ENCODE peak calls at places on chromosome 6, in nine cellular contexts. One of them, this sample, is unnamed.

GRCh38 chr6:43722920-43723565 is 35.5 kb upstream of the MRPS18A start:
- ATAC-seq in foreskin keratinocyte: no peak
- ATAC-seq in pancreas: no peak
- ATAC-seq in HCT116: no peak
- ATAC-seq in gastroesophageal sphincter: no peak
- ATAC-seq in activated T-cell treated with anti-CD3 and anti-CD28 coated beads, Interleukin-2, amount 50 U/mL, for 4 hours: no peak
- ATAC-seq in left ventricle myocardium superior: no peak
- ATAC-seq in activated naive CD8-positive, alpha-beta T cell treated with anti-CD3 and anti-CD28 coated beads, Interleukin-2, amount 50 U/mL, for 24 hours: no peak
- ATAC-seq in Panc1: no peak
- ATAC-seq in this sample: no peak

GRCh38 chr6:52233975-52234823 is 10.1 kb downstream of the IL17F start:
- ATAC-seq in foreskin keratinocyte: peak; percentile 97
- ATAC-seq in pancreas: peak; percentile 95
- ATAC-seq in HCT116: peak; percentile 99
- ATAC-seq in gastroesophageal sphincter: peak; percentile 36
- ATAC-seq in activated T-cell treated with anti-CD3 and anti-CD28 coated beads, Interleukin-2, amount 50 U/mL, for 4 hours: peak; percentile 39
- ATAC-seq in left ventricle myocardium superior: no peak
- ATAC-seq in activated naive CD8-positive, alpha-beta T cell treated with anti-CD3 and anti-CD28 coated beads, Interleukin-2, amount 50 U/mL, for 24 hours: peak; percentile 82
- ATAC-seq in Panc1: peak; percentile 98
- ATAC-seq in this sample: peak; percentile 85

GRCh38 chr6:148261470-148261869 is 81.2 kb upstream of the SASH1 start:
- ATAC-seq in foreskin keratinocyte: no peak
- ATAC-seq in pancreas: no peak
- ATAC-seq in HCT116: no peak
- ATAC-seq in gastroesophageal sphincter: no peak
- ATAC-seq in activated T-cell treated with anti-CD3 and anti-CD28 coated beads, Interleukin-2, amount 50 U/mL, for 4 hours: no peak
- ATAC-seq in left ventricle myocardium superior: no peak
- ATAC-seq in activated naive CD8-positive, alpha-beta T cell treated with anti-CD3 and anti-CD28 coated beads, Interleukin-2, amount 50 U/mL, for 24 hours: no peak
- ATAC-seq in Panc1: no peak
- ATAC-seq in this sample: no peak

GRCh38 chr6:128600397-128600951 is 80.1 kb upstream of the PTPRK start:
- ATAC-seq in foreskin keratinocyte: peak; percentile 82
- ATAC-seq in pancreas: peak; percentile 25
- ATAC-seq in HCT116: peak; percentile 54
- ATAC-seq in gastroesophageal sphincter: no peak
- ATAC-seq in activated T-cell treated with anti-CD3 and anti-CD28 coated beads, Interleukin-2, amount 50 U/mL, for 4 hours: no peak
- ATAC-seq in left ventricle myocardium superior: peak; percentile 38
- ATAC-seq in activated naive CD8-positive, alpha-beta T cell treated with anti-CD3 and anti-CD28 coated beads, Interleukin-2, amount 50 U/mL, for 24 hours: no peak
- ATAC-seq in Panc1: no peak
- ATAC-seq in this sample: no peak

GRCh38 chr6:164346631-164347030 is 932.1 kb downstream of the QKI start:
- ATAC-seq in foreskin keratinocyte: no peak
- ATAC-seq in pancreas: no peak
- ATAC-seq in HCT116: no peak
- ATAC-seq in gastroesophageal sphincter: no peak
- ATAC-seq in activated T-cell treated with anti-CD3 and anti-CD28 coated beads, Interleukin-2, amount 50 U/mL, for 4 hours: no peak
- ATAC-seq in left ventricle myocardium superior: peak; percentile 15
- ATAC-seq in activated naive CD8-positive, alpha-beta T cell treated with anti-CD3 and anti-CD28 coated beads, Interleukin-2, amount 50 U/mL, for 24 hours: no peak
- ATAC-seq in Panc1: no peak
- ATAC-seq in this sample: no peak

GRCh38 chr6:163346529-163346961 is 68.0 kb upstream of the QKI start:
- ATAC-seq in foreskin keratinocyte: no peak
- ATAC-seq in pancreas: no peak
- ATAC-seq in HCT116: no peak
- ATAC-seq in gastroesophageal sphincter: no peak
- ATAC-seq in activated T-cell treated with anti-CD3 and anti-CD28 coated beads, Interleukin-2, amount 50 U/mL, for 4 hours: no peak
- ATAC-seq in left ventricle myocardium superior: peak; percentile 54
- ATAC-seq in activated naive CD8-positive, alpha-beta T cell treated with anti-CD3 and anti-CD28 coated beads, Interleukin-2, amount 50 U/mL, for 24 hours: no peak
- ATAC-seq in Panc1: peak; percentile 18
- ATAC-seq in this sample: no peak

GRCh38 chr6:22145823-22146379 is 150.9 kb downstream of the PRL start:
- ATAC-seq in foreskin keratinocyte: no peak
- ATAC-seq in pancreas: no peak
- ATAC-seq in HCT116: no peak
- ATAC-seq in gastroesophageal sphincter: no peak
- ATAC-seq in activated T-cell treated with anti-CD3 and anti-CD28 coated beads, Interleukin-2, amount 50 U/mL, for 4 hours: no peak
- ATAC-seq in left ventricle myocardium superior: peak; percentile 31
- ATAC-seq in activated naive CD8-positive, alpha-beta T cell treated with anti-CD3 and anti-CD28 coated beads, Interleukin-2, amount 50 U/mL, for 24 hours: no peak
- ATAC-seq in Panc1: no peak
- ATAC-seq in this sample: no peak

GRCh38 chr6:129501401-129502051 is 208.5 kb downstream of the ARHGAP18 start:
- ATAC-seq in foreskin keratinocyte: peak; percentile 87
- ATAC-seq in pancreas: peak; percentile 52
- ATAC-seq in HCT116: peak; percentile 86
- ATAC-seq in gastroesophageal sphincter: peak; percentile 65
- ATAC-seq in activated T-cell treated with anti-CD3 and anti-CD28 coated beads, Interleukin-2, amount 50 U/mL, for 4 hours: peak; percentile 38
- ATAC-seq in left ventricle myocardium superior: peak; percentile 50
- ATAC-seq in activated naive CD8-positive, alpha-beta T cell treated with anti-CD3 and anti-CD28 coated beads, Interleukin-2, amount 50 U/mL, for 24 hours: peak; percentile 64
- ATAC-seq in Panc1: peak; percentile 77
- ATAC-seq in this sample: peak; percentile 72

GRCh38 chr6:37049990-37050853 is 44.8 kb downstream of the FGD2 start:
- ATAC-seq in foreskin keratinocyte: no peak
- ATAC-seq in pancreas: no peak
- ATAC-seq in HCT116: no peak
- ATAC-seq in gastroesophageal sphincter: peak; percentile 49
- ATAC-seq in activated T-cell treated with anti-CD3 and anti-CD28 coated beads, Interleukin-2, amount 50 U/mL, for 4 hours: peak; percentile 33
- ATAC-seq in left ventricle myocardium superior: peak; percentile 57
- ATAC-seq in activated naive CD8-positive, alpha-beta T cell treated with anti-CD3 and anti-CD28 coated beads, Interleukin-2, amount 50 U/mL, for 24 hours: peak; percentile 57
- ATAC-seq in Panc1: no peak
- ATAC-seq in this sample: peak; percentile 37

GRCh38 chr6:108793449-108794134 is 54.6 kb upstream of the ARMC2 start:
- ATAC-seq in foreskin keratinocyte: no peak
- ATAC-seq in pancreas: peak; percentile 60
- ATAC-seq in HCT116: no peak
- ATAC-seq in gastroesophageal sphincter: no peak
- ATAC-seq in activated T-cell treated with anti-CD3 and anti-CD28 coated beads, Interleukin-2, amount 50 U/mL, for 4 hours: no peak
- ATAC-seq in left ventricle myocardium superior: no peak
- ATAC-seq in activated naive CD8-positive, alpha-beta T cell treated with anti-CD3 and anti-CD28 coated beads, Interleukin-2, amount 50 U/mL, for 24 hours: no peak
- ATAC-seq in Panc1: no peak
- ATAC-seq in this sample: no peak

This sample was measured in activated T-helper 17 cell treated with anti-CD3 and anti-CD28 coated beads, Interleukin-2, amount 50 U/mL, for 72 hours.